ENCODE peak calls at places on chromosomes 2 and 18, in four cellular contexts. J, P, M and T are unnamed samples.

GRCh38 chr2:108594982-108595464 is 60.8 kb downstream of the LIMS1 start:
- DNase-seq in M (peak; percentile 45), J (no peak), P (peak; percentile 64), T (no peak)

GRCh38 chr2:14673351-14673875 is 40.9 kb downstream of the LRATD1 start:
- DNase-seq in J (no peak), P (no peak), M (no peak), T (no peak)

GRCh38 chr2:171824086-171824485 is 70.0 kb downstream of the SLC25A12 start:
- DNase-seq in P (no peak), M (no peak), J (no peak), T (no peak)

GRCh38 chr18:71784777-71785176 is 759.4 kb downstream of the CBLN2 start:
- DNase-seq in J (no peak), M (no peak), P (peak; percentile 10), T (no peak)

GRCh38 chr2:95271381-95271971 is 2.8 kb upstream of the PROM2 start:
- DNase-seq in J (no peak), P (no peak), M (peak; percentile 10), T (peak; percentile 76)

GRCh38 chr2:2025803-2026202 is 281.5 kb upstream of the PXDN start:
- DNase-seq in P (no peak), J (no peak), M (no peak), T (no peak)

GRCh38 chr2:199659207-199659606 is 191.8 kb downstream of the FTCDNL1 start:
- DNase-seq in P (no peak), M (no peak), J (no peak), T (no peak)

GRCh38 chr2:225017098-225017685 is 25.1 kb downstream of the DOCK10 start:
- DNase-seq in P (no peak), J (no peak), M (no peak), T (no peak)

GRCh38 chr2:12501469-12502147 is 215.1 kb upstream of the TRIB2 start:
- DNase-seq in J (no peak), M (peak; percentile 60), P (no peak), T (no peak)

GRCh38 chr18:31040982-31041345 is 1.6 kb downstream of the DSC3 start:
- DNase-seq in P (no peak), M (no peak), J (no peak), T (no peak)

GRCh38 chr2:2846379-2847130 is 515.5 kb upstream of the MYT1L start:
- DNase-seq in J (no peak), M (no peak), P (no peak), T (no peak)

GRCh38 chr2:190545756-190546385 is 11.3 kb upstream of the NEMP2 start:
- DNase-seq in P (no peak), J (no peak), M (no peak), T (no peak)

GRCh38 chr2:241598487-241598886 is 38.5 kb downstream of the THAP4 start:
- DNase-seq in J (no peak), M (peak; percentile 48), P (peak; percentile 45), T (no peak)

GRCh38 chr2:226766352-226767055 is 33.1 kb downstream of the IRS1 start:
- DNase-seq in P (no peak), M (no peak), J (no peak), T (no peak)

GRCh38 chr2:152460567-152460966 is 125.6 kb downstream of the FMNL2 start:
- DNase-seq in J (no peak), M (no peak), P (no peak), T (no peak)

GRCh38 chr2:86107031-86107430 is 996 bp downstream of the PTCD3 start:
- DNase-seq in J (no peak), P (no peak), M (no peak), T (no peak)

DNA sequence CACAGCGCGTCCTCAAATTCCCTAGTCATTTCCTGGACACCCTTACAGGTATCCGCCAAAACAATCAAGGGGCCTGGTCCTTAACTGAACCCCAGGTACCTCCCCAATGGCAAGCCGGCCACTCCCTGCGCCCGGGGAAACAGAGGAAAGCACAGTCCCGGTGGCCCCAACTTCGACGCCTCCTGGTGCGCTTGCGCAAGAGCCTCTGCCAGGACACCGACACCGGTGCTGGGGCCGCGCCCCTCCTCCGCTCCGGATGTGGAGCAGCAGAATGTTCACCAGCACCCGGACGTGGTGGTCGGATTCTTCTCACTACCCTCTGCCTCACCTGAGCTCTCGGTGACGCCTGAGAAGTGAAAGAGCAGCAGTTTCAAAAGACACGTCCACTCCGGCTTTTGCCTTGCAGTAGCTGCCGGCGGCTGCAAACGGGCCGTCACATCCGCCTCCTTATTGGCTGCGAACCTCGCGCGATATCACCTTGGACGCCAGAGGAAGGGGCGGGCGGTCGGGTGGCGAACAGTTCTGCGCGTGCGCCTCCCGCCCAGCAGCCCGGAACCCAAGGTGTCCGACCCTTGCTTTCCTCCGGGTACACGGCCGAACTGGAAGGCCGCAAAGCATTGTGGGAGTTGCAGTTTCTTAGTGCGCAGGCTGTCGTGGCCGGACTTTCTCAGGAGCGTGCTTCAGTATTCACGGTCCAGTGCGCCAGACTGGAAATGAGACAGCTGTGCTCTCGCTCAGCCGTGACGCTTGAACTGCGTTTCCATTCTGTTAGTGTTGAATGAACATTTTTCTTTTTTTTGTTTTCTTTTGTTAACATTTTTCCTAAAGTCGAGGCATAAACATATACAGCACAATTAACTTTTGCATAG is at the start of gene TXNDC9:
- DNase-seq in P (peak; percentile 100), M (peak; percentile 99), J (peak; percentile 97), T (peak; percentile 99)
- TF ChIP-seq POLR2A in P (peak; percentile 99), M (no peak), J (peak; percentile 61), T (no peak)

GRCh38 chr2:70122470-70122869 is 35.2 kb downstream of the PCBP1 start:
- DNase-seq in M (no peak), P (no peak), J (no peak), T (no peak)
- TF ChIP-seq POLR2A in M (no peak), P (no peak), J (no peak), T (no peak)

DNA sequence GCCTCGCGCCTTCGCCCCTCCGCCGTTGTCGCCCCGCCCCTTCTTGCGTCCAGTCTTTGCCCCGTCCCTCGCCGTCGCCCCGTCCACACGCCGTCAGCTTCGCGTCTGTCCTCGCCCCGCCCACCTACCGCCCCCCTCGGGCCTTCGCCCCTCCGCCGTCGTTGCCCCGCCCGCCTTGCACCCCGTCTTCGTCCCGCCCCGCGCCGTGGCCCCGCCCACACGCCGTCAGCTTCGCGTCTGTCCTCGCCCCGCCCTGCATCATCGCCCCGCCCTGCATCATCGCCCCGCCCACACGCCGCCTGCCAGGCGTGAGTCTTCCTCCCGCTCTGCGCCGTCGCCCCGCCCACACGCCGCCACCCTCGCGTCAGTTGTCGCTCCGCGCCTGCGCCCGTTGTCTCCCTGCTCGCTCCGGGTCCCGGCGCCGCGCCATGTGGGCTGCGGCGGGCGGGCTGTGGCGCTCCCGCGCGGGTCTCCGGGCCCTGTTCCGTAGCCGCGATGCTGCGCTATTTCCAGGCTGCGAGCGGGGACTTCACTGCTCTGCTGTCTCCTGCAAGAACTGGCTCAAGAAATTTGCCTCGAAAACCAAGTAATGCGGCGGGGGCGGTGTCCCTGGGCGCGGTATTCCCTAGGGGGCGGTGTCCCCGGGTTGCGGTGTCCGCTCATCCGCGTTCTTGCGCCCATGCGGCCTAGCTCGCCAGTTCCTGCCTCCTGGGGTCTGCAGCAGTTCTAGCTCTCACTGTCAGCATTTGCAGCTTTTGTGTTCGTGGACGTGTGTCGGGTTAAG is at the start of gene RBFA:
- DNase-seq in P (peak; percentile 88), J (peak; percentile 100), M (peak; percentile 98), T (peak; percentile 98)
- TF ChIP-seq POLR2A in P (peak; percentile 85), J (peak; percentile 44), M (no peak), T (no peak)

GRCh38 chr2:24075915-24076848 is at the start of gene SF3B6:
- DNase-seq in P (peak; percentile 99), M (peak; percentile 100), J (peak; percentile 100), T (peak; percentile 100)
- TF ChIP-seq POLR2A in P (peak; percentile 80), M (no peak), J (peak; percentile 80), T (no peak)